ENCODE peak calls at places on chromosomes 3 and 15, in five cellular contexts. F is ascending aorta, X is tibial artery, Q is PC-9, P is right lobe of liver. B is an unnamed sample.

GRCh38 chr15:95853350-95853749 is 477.1 kb upstream of the NR2F2 start:
- DNase-seq in F (no peak), P (no peak), Q (no peak), X (no peak), B (no peak)

GRCh38 chr3:52231502-52232278 is 6.2 kb upstream of the TLR9 start:
- DNase-seq in Q (peak), P (peak), X (no peak), F (peak), B (no peak)

GRCh38 chr3:115975353-115975752 is 352.0 kb downstream of the GAP43 start:
- DNase-seq in X (no peak), F (no peak), Q (no peak), P (no peak), B (no peak)

GRCh38 chr3:127002195-127003174 is 19.6 kb downstream of the PLXNA1 start:
- DNase-seq in P (no peak), F (peak), X (peak), Q (no peak), B (peak)

GRCh38 chr3:195255571-195256501 is 15.1 kb downstream of the XXYLT1 start:
- DNase-seq in F (no peak), P (no peak), X (peak), Q (no peak), B (no peak)

GRCh38 chr3:117278424-117279190 is 569.0 kb downstream of the TUSC7 start:
- DNase-seq in P (peak), Q (no peak), X (no peak), F (no peak), B (no peak)

GRCh38 chr15:29776859-29777258 is 45.4 kb downstream of the TJP1 start:
- DNase-seq in Q (no peak), X (no peak), F (no peak), P (no peak), B (no peak)

GRCh38 chr3:116139607-116140006 is 305.7 kb downstream of the LSAMP start:
- DNase-seq in Q (no peak), P (no peak), F (no peak), X (no peak), B (no peak)

GRCh38 chr15:67009576-67010569 is 55.5 kb upstream of the SMAD3 start:
- DNase-seq in X (no peak), F (no peak), Q (no peak), P (no peak), B (no peak)

GRCh38 chr3:126751611-126752302 is 47.7 kb downstream of the CHCHD6 start:
- DNase-seq in X (no peak), F (no peak), Q (no peak), P (no peak), B (no peak)

GRCh38 chr3:119497824-119498187 is 541 bp upstream of the TIMMDC1 start:
- DNase-seq in X (no peak), P (no peak), Q (peak), F (no peak), B (no peak)

GRCh38 chr3:193165431-193166120 is 75.4 kb upstream of the PLAAT1 start:
- DNase-seq in Q (no peak), F (no peak), P (no peak), X (no peak), B (no peak)

GRCh38 chr3:166554006-166554405 is 716.8 kb upstream of the BCHE start:
- DNase-seq in F (no peak), P (no peak), Q (no peak), X (no peak), B (no peak)

GRCh38 chr3:43362183-43362582 is 75.8 kb downstream of the SNRK start:
- DNase-seq in F (no peak), Q (no peak), P (no peak), X (no peak), B (no peak)

GRCh38 chr3:16794251-16794650 is 90.5 kb upstream of the PLCL2 start:
- DNase-seq in F (no peak), Q (no peak), X (no peak), P (no peak), B (no peak)

GRCh38 chr3:32882603-32883025 is 64.8 kb downstream of the TRIM71 start:
- DNase-seq in Q (no peak), X (no peak), P (no peak), F (no peak), B (no peak)

GRCh38 chr3:31934018-31934417 is 47.0 kb downstream of the OSBPL10 start:
- DNase-seq in P (no peak), X (no peak), Q (no peak), F (no peak), B (no peak)

DNA sequence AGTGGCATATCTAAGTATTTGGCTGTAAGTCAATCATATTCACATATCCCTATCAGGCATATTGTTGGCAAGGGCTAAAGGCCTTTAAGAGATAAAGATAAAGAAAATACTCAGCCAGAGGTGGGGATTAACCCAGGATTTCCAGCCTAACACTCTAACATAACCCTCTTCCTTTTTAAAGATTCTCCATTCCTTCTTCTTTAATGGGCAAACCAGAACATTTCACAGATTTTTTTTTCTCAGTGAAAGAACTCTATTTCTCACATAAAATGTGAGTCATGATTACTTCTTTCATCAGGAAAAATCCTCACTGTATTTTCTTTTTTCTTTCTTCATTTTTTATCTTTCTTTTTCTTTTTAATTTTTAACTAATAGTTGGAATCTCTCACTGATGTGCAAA is 200.4 kb downstream of the NR1D2 start:
- DNase-seq in X (no peak), Q (no peak), P (no peak), F (no peak), B (no peak)
- H3K27ac ChIP-seq in X (peak), Q (peak), P (no peak), F (peak), B (no peak)

GRCh38 chr3:129353589-129353941 is 74.9 kb downstream of the EFCAB12 start:
- DNase-seq in Q (no peak), X (no peak), P (no peak), F (no peak), B (no peak)

GRCh38 chr3:129349791-129350190 is 71.1 kb downstream of the HMCES start:
- DNase-seq in Q (no peak), X (no peak), F (no peak), P (no peak), B (no peak)

GRCh38 chr3:129352650-129353588 is 74.2 kb downstream of the HMCES start:
- DNase-seq in F (no peak), Q (no peak), P (no peak), X (no peak), B (no peak)

GRCh38 chr3:129348734-129349133 is 70.1 kb downstream of the HMCES start:
- DNase-seq in P (no peak), X (no peak), F (no peak), Q (no peak), B (no peak)

DNA sequence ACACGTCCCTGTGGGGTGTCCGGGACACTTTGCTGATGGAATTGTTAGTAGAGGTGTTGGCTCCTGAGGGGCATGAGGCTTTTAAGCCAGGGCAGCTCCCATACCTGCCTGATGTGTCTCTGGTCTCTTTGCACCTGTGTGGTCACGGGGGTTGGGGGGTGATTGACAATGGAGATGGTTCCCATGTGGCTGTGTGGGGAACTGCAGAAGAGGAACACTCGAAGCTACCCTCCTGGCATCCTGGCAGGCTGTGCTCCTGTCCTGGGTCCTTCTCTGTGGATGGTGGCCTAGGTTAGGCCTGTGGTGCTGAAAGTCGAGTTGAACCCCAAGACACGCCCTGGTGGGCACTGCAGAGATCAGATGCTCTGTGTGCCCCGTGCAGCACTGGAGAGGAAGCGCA is 73.4 kb downstream of the HMCES start:
- DNase-seq in P (no peak), X (no peak), F (no peak), Q (no peak), B (no peak)
- TF ChIP-seq CTCF in P (no peak), X (no peak), F (no peak), Q (peak), B (no peak)

GRCh38 chr3:184003187-184003967 is 14.3 kb downstream of the ABCC5 start:
- DNase-seq in X (no peak), Q (no peak), F (no peak), P (no peak), B (no peak)

GRCh38 chr3:184008161-184008560 is 9.5 kb downstream of the ABCC5 start:
- DNase-seq in X (no peak), P (no peak), F (no peak), Q (no peak), B (no peak)

GRCh38 chr3:184004483-184004882 is 13.2 kb downstream of the ABCC5 start:
- DNase-seq in X (no peak), Q (no peak), F (no peak), P (no peak), B (no peak)

GRCh38 chr3:184002469-184002868 is 15.2 kb downstream of the ABCC5 start:
- DNase-seq in F (no peak), P (no peak), Q (no peak), X (no peak), B (no peak)

GRCh38 chr3:184005981-184006507 is 11.6 kb downstream of the ABCC5 start:
- DNase-seq in P (peak), F (no peak), Q (peak), X (peak), B (peak)
- H3K4me3 ChIP-seq in P (no peak), F (peak), Q (peak), X (no peak), B (peak)

DNA sequence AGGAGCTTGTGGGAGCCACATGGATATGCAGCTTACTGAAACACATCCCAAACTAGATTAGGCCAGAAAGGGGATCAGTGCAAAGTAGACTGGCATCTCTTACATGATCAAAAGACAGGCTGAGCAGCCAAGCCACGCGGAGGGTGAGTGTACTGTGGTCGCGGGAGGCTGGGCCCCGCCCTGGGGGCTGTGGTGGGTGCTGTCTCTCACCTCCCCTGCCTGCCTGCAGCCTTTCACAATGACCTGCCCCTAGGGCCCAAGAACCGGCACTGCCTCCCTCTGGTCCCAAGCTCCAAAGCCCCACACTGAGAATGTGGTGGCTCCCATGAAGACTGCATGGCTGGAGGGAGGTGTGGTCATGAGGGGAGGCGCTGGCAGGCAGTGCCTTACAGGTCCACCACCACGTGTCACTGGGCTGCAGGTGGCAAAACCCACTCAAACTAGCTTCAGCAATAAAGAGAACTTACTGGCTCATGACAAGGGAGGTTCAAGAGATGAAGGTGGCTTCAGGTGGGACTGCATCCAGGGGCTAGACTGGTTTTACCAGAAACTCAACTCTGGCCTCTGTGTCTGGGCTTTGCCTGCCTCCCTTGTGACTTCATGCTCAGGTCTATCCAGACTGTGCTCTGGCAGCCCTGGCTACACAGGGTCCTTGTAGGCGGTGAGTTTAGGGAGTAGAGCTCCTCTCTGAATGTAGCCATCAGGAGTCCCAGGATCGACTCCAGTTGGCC is 27.4 kb upstream of the PLXND1 start:
- DNase-seq in Q (peak), P (no peak), X (no peak), F (no peak), B (no peak)
- H3K27ac ChIP-seq in Q (no peak), P (no peak), X (no peak), F (no peak), B (no peak)

GRCh38 chr3:13506680-13507079 is 26.6 kb downstream of the HDAC11 start:
- DNase-seq in P (peak), X (no peak), Q (no peak), F (no peak), B (peak)
- TF ChIP-seq CTCF in P (no peak), X (no peak), Q (no peak), F (no peak), B (no peak)

GRCh38 chr15:50876260-50876988 is 32.1 kb upstream of the AP4E1 start:
- DNase-seq in P (no peak), X (no peak), F (no peak), Q (no peak), B (no peak)
- H3K4me3 ChIP-seq in P (peak), X (peak), F (peak), Q (peak), B (peak)

GRCh38 chr15:63974036-63974435 is 72.2 kb downstream of the DAPK2 start:
- DNase-seq in X (no peak), P (no peak), Q (no peak), F (no peak), B (no peak)
- H3K27ac ChIP-seq in X (peak), P (peak), Q (no peak), F (no peak), B (no peak)

DNA sequence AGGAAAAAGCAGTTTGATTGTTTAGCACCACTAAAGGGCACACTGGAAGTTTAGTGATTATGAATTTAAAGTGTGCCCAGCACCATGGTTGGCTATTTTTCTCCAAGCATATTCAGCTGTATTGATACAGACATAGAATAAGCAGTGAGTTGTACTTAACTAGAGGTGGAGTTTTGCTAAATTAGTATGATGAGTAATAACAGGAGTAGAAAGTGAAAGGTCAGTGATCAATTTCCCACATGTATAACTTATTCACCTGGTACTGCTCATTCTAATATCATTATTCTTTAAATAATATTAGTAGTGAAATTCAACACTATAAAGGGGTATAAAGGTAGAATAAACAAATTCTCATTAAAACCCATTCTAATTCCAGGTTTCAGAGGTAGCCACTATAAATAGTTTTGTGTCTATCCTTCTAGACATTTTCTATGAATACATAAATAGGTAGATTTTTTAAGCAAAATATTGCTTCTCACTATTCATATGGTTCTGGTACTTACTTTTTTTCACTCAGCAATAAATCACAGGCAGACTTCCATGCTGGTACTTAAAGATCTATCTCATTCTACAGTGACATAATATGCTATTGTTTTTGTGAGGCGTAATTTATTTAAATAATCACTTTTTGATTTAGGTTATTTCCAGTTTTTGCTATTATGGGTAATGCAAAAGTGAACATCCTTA is 732.9 kb downstream of the VGLL3 start:
- DNase-seq in P (no peak), Q (no peak), X (no peak), F (no peak), B (no peak)
- TF ChIP-seq CTCF in P (no peak), Q (no peak), X (no peak), F (no peak), B (no peak)

GRCh38 chr3:137013955-137014688 is 56.3 kb downstream of the IL20RB start:
- DNase-seq in Q (peak), F (peak), X (peak), P (peak), B (peak)
- H3K4me3 ChIP-seq in Q (no peak), F (peak), X (peak), P (peak), B (peak)

GRCh38 chr3:9886328-9886727 is 4.1 kb upstream of the JAGN1 start:
- DNase-seq in F (no peak), P (no peak), Q (no peak), X (no peak), B (no peak)

GRCh38 chr3:9884555-9885165 is 4.6 kb upstream of the CIDEC start:
- DNase-seq in Q (peak), F (no peak), X (no peak), P (no peak), B (no peak)

GRCh38 chr3:9881440-9881839 is 1.4 kb upstream of the CIDEC start:
- DNase-seq in Q (no peak), P (no peak), F (no peak), X (no peak), B (no peak)

GRCh38 chr3:9887478-9887877 is 2.9 kb upstream of the JAGN1 start:
- DNase-seq in P (no peak), F (no peak), X (no peak), Q (no peak), B (no peak)

GRCh38 chr3:9883676-9884554 is 3.9 kb upstream of the CIDEC start:
- DNase-seq in Q (no peak), X (no peak), P (no peak), F (no peak), B (no peak)
- H3K27ac ChIP-seq in Q (peak), X (no peak), P (no peak), F (no peak), B (no peak)

B was measured in kidney.